ENCODE peak calls at places on chromosomes 5 and 9, in six cellular contexts. One of them, this sample, is unnamed.

GRCh38 chr9:100108572-100108971 is 9.5 kb downstream of the INVS start:
- DNase-seq in psoas muscle: no peak
- DNase-seq in head of caudate nucleus: no peak
- DNase-seq in naive thymus-derived CD8-positive, alpha-beta T cell: no peak
- DNase-seq in brain microvascular endothelial cell: no peak
- DNase-seq in stimulated activated effector memory CD8-positive, alpha-beta T cell treated with anti-CD3 and anti-CD28 coated beads, Interleukin-12 subunit alpha, Interleukin-12 subunit beta, amount 100 ng/mL, for 72 hours: no peak
- DNase-seq in this sample: no peak

GRCh38 chr5:168532471-168532870 is 3.4 kb downstream of the FBLL1 start:
- DNase-seq in psoas muscle: no peak
- DNase-seq in head of caudate nucleus: no peak
- DNase-seq in naive thymus-derived CD8-positive, alpha-beta T cell: no peak
- DNase-seq in brain microvascular endothelial cell: no peak
- DNase-seq in stimulated activated effector memory CD8-positive, alpha-beta T cell treated with anti-CD3 and anti-CD28 coated beads, Interleukin-12 subunit alpha, Interleukin-12 subunit beta, amount 100 ng/mL, for 72 hours: no peak
- DNase-seq in this sample: no peak

GRCh38 chr5:149063901-149064478 is 1.1 kb upstream of the SH3TC2 start:
- DNase-seq in psoas muscle: no peak
- DNase-seq in head of caudate nucleus: no peak
- DNase-seq in naive thymus-derived CD8-positive, alpha-beta T cell: no peak
- DNase-seq in brain microvascular endothelial cell: no peak
- DNase-seq in stimulated activated effector memory CD8-positive, alpha-beta T cell treated with anti-CD3 and anti-CD28 coated beads, Interleukin-12 subunit alpha, Interleukin-12 subunit beta, amount 100 ng/mL, for 72 hours: no peak
- DNase-seq in this sample: peak

GRCh38 chr5:54764102-54764501 is 221.3 kb downstream of the ESM1 start:
- DNase-seq in psoas muscle: no peak
- DNase-seq in head of caudate nucleus: no peak
- DNase-seq in naive thymus-derived CD8-positive, alpha-beta T cell: no peak
- DNase-seq in brain microvascular endothelial cell: no peak
- DNase-seq in stimulated activated effector memory CD8-positive, alpha-beta T cell treated with anti-CD3 and anti-CD28 coated beads, Interleukin-12 subunit alpha, Interleukin-12 subunit beta, amount 100 ng/mL, for 72 hours: no peak
- DNase-seq in this sample: no peak

GRCh38 chr9:80885894-80886293 is 803.5 kb downstream of the TLE1 start:
- DNase-seq in psoas muscle: no peak
- DNase-seq in head of caudate nucleus: peak
- DNase-seq in naive thymus-derived CD8-positive, alpha-beta T cell: no peak
- DNase-seq in brain microvascular endothelial cell: no peak
- DNase-seq in stimulated activated effector memory CD8-positive, alpha-beta T cell treated with anti-CD3 and anti-CD28 coated beads, Interleukin-12 subunit alpha, Interleukin-12 subunit beta, amount 100 ng/mL, for 72 hours: no peak
- DNase-seq in this sample: no peak

GRCh38 chr5:25419684-25420083 is 774.9 kb upstream of the CDH10 start:
- DNase-seq in psoas muscle: no peak
- DNase-seq in head of caudate nucleus: no peak
- DNase-seq in naive thymus-derived CD8-positive, alpha-beta T cell: no peak
- DNase-seq in brain microvascular endothelial cell: no peak
- DNase-seq in stimulated activated effector memory CD8-positive, alpha-beta T cell treated with anti-CD3 and anti-CD28 coated beads, Interleukin-12 subunit alpha, Interleukin-12 subunit beta, amount 100 ng/mL, for 72 hours: no peak
- DNase-seq in this sample: no peak

GRCh38 chr5:143404416-143405062 is 1.1 kb upstream of the NR3C1 start:
- DNase-seq in psoas muscle: peak
- DNase-seq in head of caudate nucleus: peak
- DNase-seq in naive thymus-derived CD8-positive, alpha-beta T cell: peak
- DNase-seq in brain microvascular endothelial cell: peak
- DNase-seq in stimulated activated effector memory CD8-positive, alpha-beta T cell treated with anti-CD3 and anti-CD28 coated beads, Interleukin-12 subunit alpha, Interleukin-12 subunit beta, amount 100 ng/mL, for 72 hours: peak
- DNase-seq in this sample: peak

GRCh38 chr5:98069876-98070512 is 703.5 kb upstream of the RGMB start:
- DNase-seq in psoas muscle: no peak
- DNase-seq in head of caudate nucleus: no peak
- DNase-seq in naive thymus-derived CD8-positive, alpha-beta T cell: no peak
- DNase-seq in brain microvascular endothelial cell: no peak
- DNase-seq in stimulated activated effector memory CD8-positive, alpha-beta T cell treated with anti-CD3 and anti-CD28 coated beads, Interleukin-12 subunit alpha, Interleukin-12 subunit beta, amount 100 ng/mL, for 72 hours: no peak
- DNase-seq in this sample: no peak

GRCh38 chr5:16431482-16431881 is 34.1 kb downstream of the ZNF622 start:
- DNase-seq in psoas muscle: no peak
- DNase-seq in head of caudate nucleus: no peak
- DNase-seq in naive thymus-derived CD8-positive, alpha-beta T cell: no peak
- DNase-seq in brain microvascular endothelial cell: no peak
- DNase-seq in stimulated activated effector memory CD8-positive, alpha-beta T cell treated with anti-CD3 and anti-CD28 coated beads, Interleukin-12 subunit alpha, Interleukin-12 subunit beta, amount 100 ng/mL, for 72 hours: no peak
- DNase-seq in this sample: no peak

GRCh38 chr5:179862296-179862695 is 3.7 kb upstream of the MRNIP start:
- DNase-seq in psoas muscle: peak
- DNase-seq in head of caudate nucleus: no peak
- DNase-seq in naive thymus-derived CD8-positive, alpha-beta T cell: no peak
- DNase-seq in brain microvascular endothelial cell: no peak
- DNase-seq in stimulated activated effector memory CD8-positive, alpha-beta T cell treated with anti-CD3 and anti-CD28 coated beads, Interleukin-12 subunit alpha, Interleukin-12 subunit beta, amount 100 ng/mL, for 72 hours: no peak
- DNase-seq in this sample: no peak

GRCh38 chr9:83034587-83034986 is 28.4 kb downstream of the RASEF start:
- DNase-seq in psoas muscle: no peak
- DNase-seq in head of caudate nucleus: no peak
- DNase-seq in naive thymus-derived CD8-positive, alpha-beta T cell: no peak
- DNase-seq in brain microvascular endothelial cell: peak
- DNase-seq in stimulated activated effector memory CD8-positive, alpha-beta T cell treated with anti-CD3 and anti-CD28 coated beads, Interleukin-12 subunit alpha, Interleukin-12 subunit beta, amount 100 ng/mL, for 72 hours: no peak
- DNase-seq in this sample: no peak

GRCh38 chr5:93582677-93583524 is at the start of gene NR2F1:
- DNase-seq in psoas muscle: peak
- DNase-seq in head of caudate nucleus: no peak
- DNase-seq in naive thymus-derived CD8-positive, alpha-beta T cell: no peak
- DNase-seq in brain microvascular endothelial cell: peak
- DNase-seq in stimulated activated effector memory CD8-positive, alpha-beta T cell treated with anti-CD3 and anti-CD28 coated beads, Interleukin-12 subunit alpha, Interleukin-12 subunit beta, amount 100 ng/mL, for 72 hours: no peak
- DNase-seq in this sample: no peak

GRCh38 chr5:14429614-14430013 is 152.0 kb upstream of the OTULINL start:
- DNase-seq in psoas muscle: no peak
- DNase-seq in head of caudate nucleus: no peak
- DNase-seq in naive thymus-derived CD8-positive, alpha-beta T cell: no peak
- DNase-seq in brain microvascular endothelial cell: no peak
- DNase-seq in stimulated activated effector memory CD8-positive, alpha-beta T cell treated with anti-CD3 and anti-CD28 coated beads, Interleukin-12 subunit alpha, Interleukin-12 subunit beta, amount 100 ng/mL, for 72 hours: no peak
- DNase-seq in this sample: no peak

GRCh38 chr9:84001621-84002020 is 21.0 kb downstream of the RMI1 start:
- DNase-seq in psoas muscle: no peak
- DNase-seq in head of caudate nucleus: no peak
- DNase-seq in naive thymus-derived CD8-positive, alpha-beta T cell: no peak
- DNase-seq in brain microvascular endothelial cell: no peak
- DNase-seq in stimulated activated effector memory CD8-positive, alpha-beta T cell treated with anti-CD3 and anti-CD28 coated beads, Interleukin-12 subunit alpha, Interleukin-12 subunit beta, amount 100 ng/mL, for 72 hours: no peak
- DNase-seq in this sample: no peak

GRCh38 chr9:104968025-104968982 is 40.3 kb upstream of the ABCA1 start:
- DNase-seq in psoas muscle: peak
- DNase-seq in head of caudate nucleus: peak
- DNase-seq in naive thymus-derived CD8-positive, alpha-beta T cell: peak
- DNase-seq in brain microvascular endothelial cell: peak
- DNase-seq in stimulated activated effector memory CD8-positive, alpha-beta T cell treated with anti-CD3 and anti-CD28 coated beads, Interleukin-12 subunit alpha, Interleukin-12 subunit beta, amount 100 ng/mL, for 72 hours: peak
- DNase-seq in this sample: peak

GRCh38 chr9:111158375-111158774 is 120.1 kb upstream of the LPAR1 start:
- DNase-seq in psoas muscle: no peak
- DNase-seq in head of caudate nucleus: no peak
- DNase-seq in naive thymus-derived CD8-positive, alpha-beta T cell: no peak
- DNase-seq in brain microvascular endothelial cell: no peak
- DNase-seq in stimulated activated effector memory CD8-positive, alpha-beta T cell treated with anti-CD3 and anti-CD28 coated beads, Interleukin-12 subunit alpha, Interleukin-12 subunit beta, amount 100 ng/mL, for 72 hours: no peak
- DNase-seq in this sample: no peak

GRCh38 chr5:165616550-165617430 is 2111.4 kb downstream of the MAT2B start:
- DNase-seq in psoas muscle: no peak
- DNase-seq in head of caudate nucleus: no peak
- DNase-seq in naive thymus-derived CD8-positive, alpha-beta T cell: no peak
- DNase-seq in brain microvascular endothelial cell: no peak
- DNase-seq in stimulated activated effector memory CD8-positive, alpha-beta T cell treated with anti-CD3 and anti-CD28 coated beads, Interleukin-12 subunit alpha, Interleukin-12 subunit beta, amount 100 ng/mL, for 72 hours: no peak
- DNase-seq in this sample: no peak

GRCh38 chr9:85536514-85536913 is 205.2 kb downstream of the AGTPBP1 start:
- DNase-seq in psoas muscle: no peak
- DNase-seq in head of caudate nucleus: no peak
- DNase-seq in naive thymus-derived CD8-positive, alpha-beta T cell: no peak
- DNase-seq in brain microvascular endothelial cell: no peak
- DNase-seq in stimulated activated effector memory CD8-positive, alpha-beta T cell treated with anti-CD3 and anti-CD28 coated beads, Interleukin-12 subunit alpha, Interleukin-12 subunit beta, amount 100 ng/mL, for 72 hours: no peak
- DNase-seq in this sample: no peak

GRCh38 chr9:114507726-114508125 is 2.5 kb upstream of the WHRN start:
- DNase-seq in psoas muscle: no peak
- DNase-seq in head of caudate nucleus: no peak
- DNase-seq in naive thymus-derived CD8-positive, alpha-beta T cell: no peak
- DNase-seq in brain microvascular endothelial cell: no peak
- DNase-seq in stimulated activated effector memory CD8-positive, alpha-beta T cell treated with anti-CD3 and anti-CD28 coated beads, Interleukin-12 subunit alpha, Interleukin-12 subunit beta, amount 100 ng/mL, for 72 hours: no peak
- DNase-seq in this sample: no peak

GRCh38 chr9:132143359-132143758 is 18.5 kb upstream of the NTNG2 start:
- DNase-seq in psoas muscle: no peak
- DNase-seq in head of caudate nucleus: no peak
- DNase-seq in naive thymus-derived CD8-positive, alpha-beta T cell: no peak
- DNase-seq in brain microvascular endothelial cell: no peak
- DNase-seq in stimulated activated effector memory CD8-positive, alpha-beta T cell treated with anti-CD3 and anti-CD28 coated beads, Interleukin-12 subunit alpha, Interleukin-12 subunit beta, amount 100 ng/mL, for 72 hours: no peak
- DNase-seq in this sample: no peak

This sample was measured in left ventricle myocardium inferior.